ENCODE peak calls at places on chromosome 20, in four cellular contexts. R is HCT116, U is GM12891, Q is GM23338. D is an unnamed sample.

GRCh38 chr20:48710341-48711043 is 117.3 kb downstream of the PREX1 start:
- DNase-seq in R (no peak), U (no peak), Q (no peak), D (peak)

GRCh38 chr20:50980851-50981713 is 22.5 kb downstream of the MOCS3 start:
- DNase-seq in R (peak), U (peak), Q (peak), D (peak)

GRCh38 chr20:3797592-3798404 is 1.7 kb downstream of the CDC25B start:
- DNase-seq in R (no peak), U (no peak), Q (no peak), D (peak)

GRCh38 chr20:49320460-49320859 is 42.6 kb upstream of the ZNFX1 start:
- DNase-seq in R (peak), U (no peak), Q (peak), D (no peak)

GRCh38 chr20:39865446-39865845 is 823.6 kb downstream of the MAFB start:
- DNase-seq in R (no peak), U (no peak), Q (no peak), D (no peak)

GRCh38 chr20:11261533-11262000 is 587.8 kb upstream of the JAG1 start:
- DNase-seq in R (no peak), U (no peak), Q (no peak), D (no peak)

GRCh38 chr20:59752101-59752586 is 147.8 kb downstream of the PHACTR3 start:
- DNase-seq in R (no peak), U (peak), Q (no peak), D (peak)

GRCh38 chr20:56664791-56665190 is 35.7 kb downstream of the TFAP2C start:
- DNase-seq in R (no peak), U (no peak), Q (no peak), D (no peak)

DNA sequence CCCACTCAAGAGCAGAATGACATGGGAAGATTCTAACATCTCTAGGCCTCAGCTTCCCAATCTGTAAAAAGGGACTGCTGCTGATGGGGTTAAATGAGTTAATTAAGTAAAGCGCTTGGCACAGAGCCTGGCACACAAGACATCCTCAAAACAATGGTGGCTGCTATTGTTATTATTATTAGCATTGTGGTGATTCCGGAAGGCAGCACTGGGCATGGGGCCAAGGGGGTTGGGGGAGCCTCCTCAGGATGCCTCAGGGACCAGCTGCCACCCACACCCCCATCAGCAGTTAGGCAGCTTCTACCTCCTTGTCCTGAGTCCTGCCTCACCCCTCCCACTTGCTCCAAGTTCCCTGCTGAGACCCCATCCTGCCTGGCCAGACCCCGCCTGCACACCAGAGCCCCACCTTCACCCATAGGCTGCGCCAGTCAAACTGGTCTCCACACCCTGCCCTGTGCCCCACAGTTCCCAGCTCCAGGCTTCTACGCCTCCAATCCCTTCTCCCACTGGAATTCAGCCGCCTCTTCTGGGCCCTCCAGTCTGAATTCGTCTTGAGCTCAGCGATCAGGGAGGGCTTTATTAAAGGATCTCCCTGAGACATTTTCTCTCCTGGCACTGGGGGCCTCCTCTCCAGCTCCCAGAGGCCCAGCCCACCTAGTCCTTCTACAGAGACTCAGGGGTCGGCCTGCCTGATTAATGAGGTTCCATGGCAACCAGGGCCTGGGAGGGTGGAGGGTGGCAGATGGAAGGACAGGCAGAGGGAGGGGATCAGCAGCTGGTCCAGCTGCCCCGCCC is 1.5 kb downstream of the E2F1 start:
- DNase-seq in R (no peak), U (no peak), Q (peak), D (no peak)
- TF ChIP-seq POLR2AphosphoS5 in R (no peak), U (no peak), Q (peak), D (no peak)

DNA sequence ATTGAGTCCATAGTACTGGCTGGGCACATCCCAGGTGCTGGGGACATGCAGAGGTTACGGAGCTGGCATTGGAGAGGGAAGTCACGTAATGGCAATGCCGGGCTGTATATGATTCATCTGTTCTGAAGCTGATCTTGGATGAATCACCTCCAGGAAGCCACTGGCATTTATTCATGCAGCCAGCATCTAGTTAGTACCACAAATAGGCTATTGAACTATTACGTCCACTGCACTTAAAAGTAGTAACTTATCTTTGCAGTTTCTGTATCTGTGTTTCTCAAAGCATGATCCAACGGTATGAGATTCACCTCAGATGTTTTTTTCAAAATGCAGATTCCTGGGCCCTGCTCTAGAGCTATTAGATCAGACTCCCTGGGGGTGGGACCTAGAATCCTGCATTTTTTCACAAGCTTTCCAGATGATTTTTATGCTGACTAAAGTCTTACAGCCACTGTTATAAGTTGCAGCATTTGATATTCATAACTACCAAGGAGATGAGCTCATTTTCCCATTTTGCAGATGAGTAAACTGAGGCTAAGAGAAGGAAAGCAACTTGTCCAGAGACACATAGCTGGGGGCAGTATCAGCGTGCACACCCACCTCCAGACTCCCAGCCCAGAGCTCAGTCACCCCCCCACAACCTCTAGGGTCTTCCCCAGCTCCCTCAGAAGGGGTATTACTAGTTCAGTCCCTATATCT is 44.0 kb upstream of the ID1 start:
- DNase-seq in R (peak), U (no peak), Q (no peak), D (no peak)
- TF ChIP-seq POLR2AphosphoS5 in R (peak), U (no peak), Q (no peak), D (no peak)

GRCh38 chr20:31695849-31696804 is 26.5 kb downstream of the BCL2L1 start:
- DNase-seq in R (peak), U (no peak), Q (no peak), D (no peak)
- TF ChIP-seq POLR2AphosphoS5 in R (peak), U (no peak), Q (no peak), D (no peak)

GRCh38 chr20:53900380-53900999 is 169.9 kb downstream of the BCAS1 start:
- DNase-seq in R (no peak), U (no peak), Q (no peak), D (no peak)
- TF ChIP-seq POLR2AphosphoS5 in R (no peak), U (no peak), Q (no peak), D (no peak)

DNA sequence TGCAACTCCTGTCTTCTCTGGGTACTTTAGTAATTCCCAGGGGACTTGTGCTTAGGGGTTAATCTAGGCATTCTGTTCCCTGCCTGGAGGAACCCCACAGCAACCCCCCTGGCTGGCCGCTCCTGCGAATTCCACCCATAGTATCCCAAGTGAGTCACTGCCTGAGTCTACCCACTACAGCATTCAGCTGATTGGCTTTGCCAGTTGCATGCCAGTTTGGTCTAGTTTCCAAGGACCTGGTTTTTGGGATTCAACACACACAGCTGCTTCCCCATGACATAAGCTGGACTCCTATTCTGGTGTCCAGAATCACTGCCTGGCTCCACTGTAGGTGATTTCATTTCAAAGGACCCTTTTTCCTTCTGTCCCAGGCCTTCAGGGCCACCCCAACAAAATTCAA is 40.3 kb downstream of the PLCG1 start:
- DNase-seq in R (peak), U (no peak), Q (no peak), D (no peak)
- TF ChIP-seq POLR2AphosphoS5 in R (no peak), U (no peak), Q (no peak), D (no peak)

GRCh38 chr20:17917832-17918618 is 50.6 kb downstream of the SNX5 start:
- DNase-seq in R (no peak), U (no peak), Q (no peak), D (no peak)
- TF ChIP-seq POLR2AphosphoS5 in R (no peak), U (no peak), Q (no peak), D (no peak)

GRCh38 chr20:38579219-38579618 is 1.8 kb upstream of the ADIG start:
- DNase-seq in R (no peak), U (no peak), Q (no peak), D (no peak)
- TF ChIP-seq POLR2AphosphoS5 in R (no peak), U (no peak), Q (no peak), D (no peak)

GRCh38 chr20:53149652-53150205 is 177.6 kb downstream of the TSHZ2 start:
- DNase-seq in R (no peak), U (no peak), Q (no peak), D (no peak)
- TF ChIP-seq POLR2AphosphoS5 in R (no peak), U (no peak), Q (no peak), D (no peak)

D was measured in spleen.